ENCODE peak calls at places on chromosomes 1 and 21, in nine cellular contexts. One of them, this sample, is unnamed.

GRCh38 chr21:38039369-38039768 is 123.1 kb upstream of the KCNJ6 start:
- DNase-seq in lung: no peak
- DNase-seq in GM20000: no peak
- DNase-seq in endodermal cell: no peak
- DNase-seq in lower leg skin: no peak
- DNase-seq in PC-9: no peak
- DNase-seq in pancreas: no peak
- DNase-seq in activated B cell treated with CpG ODN at 0.5 μM for 24 hours: no peak
- DNase-seq in heart right ventricle: no peak
- DNase-seq in this sample: no peak

GRCh38 chr1:168321945-168322344 is 41.3 kb downstream of the TBX19 start:
- DNase-seq in lung: no peak
- DNase-seq in GM20000: peak; percentile 34
- DNase-seq in endodermal cell: no peak
- DNase-seq in lower leg skin: no peak
- DNase-seq in PC-9: peak; percentile 58
- DNase-seq in pancreas: no peak
- DNase-seq in activated B cell treated with CpG ODN at 0.5 μM for 24 hours: no peak
- DNase-seq in heart right ventricle: no peak
- DNase-seq in this sample: no peak

GRCh38 chr21:26437326-26438009 is 135.6 kb downstream of the CYYR1 start:
- DNase-seq in lung: no peak
- DNase-seq in GM20000: no peak
- DNase-seq in endodermal cell: no peak
- DNase-seq in lower leg skin: no peak
- DNase-seq in PC-9: no peak
- DNase-seq in pancreas: no peak
- DNase-seq in activated B cell treated with CpG ODN at 0.5 μM for 24 hours: no peak
- DNase-seq in heart right ventricle: no peak
- DNase-seq in this sample: no peak

GRCh38 chr21:42159560-42160110 is 59.3 kb upstream of the ABCG1 start:
- DNase-seq in lung: no peak
- DNase-seq in GM20000: no peak
- DNase-seq in endodermal cell: peak; percentile 31
- DNase-seq in lower leg skin: no peak
- DNase-seq in PC-9: no peak
- DNase-seq in pancreas: no peak
- DNase-seq in activated B cell treated with CpG ODN at 0.5 μM for 24 hours: no peak
- DNase-seq in heart right ventricle: no peak
- DNase-seq in this sample: peak; percentile 65

GRCh38 chr1:101136739-101137138 is 100.1 kb upstream of the S1PR1 start:
- DNase-seq in lung: no peak
- DNase-seq in GM20000: no peak
- DNase-seq in endodermal cell: no peak
- DNase-seq in lower leg skin: no peak
- DNase-seq in PC-9: no peak
- DNase-seq in pancreas: no peak
- DNase-seq in activated B cell treated with CpG ODN at 0.5 μM for 24 hours: no peak
- DNase-seq in heart right ventricle: no peak
- DNase-seq in this sample: no peak

GRCh38 chr1:24934300-24935195 is 4.5 kb upstream of the RUNX3 start:
- DNase-seq in lung: no peak
- DNase-seq in GM20000: no peak
- DNase-seq in endodermal cell: no peak
- DNase-seq in lower leg skin: no peak
- DNase-seq in PC-9: no peak
- DNase-seq in pancreas: no peak
- DNase-seq in activated B cell treated with CpG ODN at 0.5 μM for 24 hours: no peak
- DNase-seq in heart right ventricle: no peak
- DNase-seq in this sample: no peak

GRCh38 chr1:72670902-72671301 is 388.6 kb upstream of the NEGR1 start:
- DNase-seq in lung: no peak
- DNase-seq in GM20000: no peak
- DNase-seq in endodermal cell: no peak
- DNase-seq in lower leg skin: no peak
- DNase-seq in PC-9: no peak
- DNase-seq in pancreas: no peak
- DNase-seq in activated B cell treated with CpG ODN at 0.5 μM for 24 hours: no peak
- DNase-seq in heart right ventricle: no peak
- DNase-seq in this sample: no peak

GRCh38 chr1:16324456-16324890 is 27.8 kb downstream of the FBXO42 start:
- DNase-seq in lung: peak; percentile 44
- DNase-seq in GM20000: no peak
- DNase-seq in endodermal cell: no peak
- DNase-seq in lower leg skin: no peak
- DNase-seq in PC-9: peak; percentile 55
- DNase-seq in pancreas: no peak
- DNase-seq in activated B cell treated with CpG ODN at 0.5 μM for 24 hours: no peak
- DNase-seq in heart right ventricle: no peak
- DNase-seq in this sample: no peak

GRCh38 chr21:41616063-41616591 is 108.2 kb upstream of the TMPRSS2 start:
- DNase-seq in lung: no peak
- DNase-seq in GM20000: no peak
- DNase-seq in endodermal cell: no peak
- DNase-seq in lower leg skin: no peak
- DNase-seq in PC-9: no peak
- DNase-seq in pancreas: no peak
- DNase-seq in activated B cell treated with CpG ODN at 0.5 μM for 24 hours: no peak
- DNase-seq in heart right ventricle: no peak
- DNase-seq in this sample: no peak

GRCh38 chr1:7389201-7389785 is 381.8 kb upstream of the VAMP3 start:
- DNase-seq in lung: no peak
- DNase-seq in GM20000: no peak
- DNase-seq in endodermal cell: peak; percentile 51
- DNase-seq in lower leg skin: peak; percentile 12
- DNase-seq in PC-9: no peak
- DNase-seq in pancreas: no peak
- DNase-seq in activated B cell treated with CpG ODN at 0.5 μM for 24 hours: no peak
- DNase-seq in heart right ventricle: no peak
- DNase-seq in this sample: peak; percentile 59

GRCh38 chr1:8438449-8438848 is 120.5 kb downstream of the SLC45A1 start:
- DNase-seq in lung: no peak
- DNase-seq in GM20000: no peak
- DNase-seq in endodermal cell: no peak
- DNase-seq in lower leg skin: no peak
- DNase-seq in PC-9: no peak
- DNase-seq in pancreas: no peak
- DNase-seq in activated B cell treated with CpG ODN at 0.5 μM for 24 hours: no peak
- DNase-seq in heart right ventricle: no peak
- DNase-seq in this sample: no peak

GRCh38 chr1:8435569-8436071 is 117.7 kb downstream of the SLC45A1 start:
- DNase-seq in lung: no peak
- DNase-seq in GM20000: no peak
- DNase-seq in endodermal cell: no peak
- DNase-seq in lower leg skin: no peak
- DNase-seq in PC-9: no peak
- DNase-seq in pancreas: no peak
- DNase-seq in activated B cell treated with CpG ODN at 0.5 μM for 24 hours: no peak
- DNase-seq in heart right ventricle: no peak
- DNase-seq in this sample: no peak

GRCh38 chr1:8437286-8437685 is 119.4 kb downstream of the SLC45A1 start:
- DNase-seq in lung: no peak
- DNase-seq in GM20000: no peak
- DNase-seq in endodermal cell: no peak
- DNase-seq in lower leg skin: no peak
- DNase-seq in PC-9: no peak
- DNase-seq in pancreas: no peak
- DNase-seq in activated B cell treated with CpG ODN at 0.5 μM for 24 hours: no peak
- DNase-seq in heart right ventricle: no peak
- DNase-seq in this sample: no peak

GRCh38 chr1:8441466-8441865 is 123.6 kb downstream of the SLC45A1 start:
- DNase-seq in lung: no peak
- DNase-seq in GM20000: no peak
- DNase-seq in endodermal cell: no peak
- DNase-seq in lower leg skin: no peak
- DNase-seq in PC-9: no peak
- DNase-seq in pancreas: no peak
- DNase-seq in activated B cell treated with CpG ODN at 0.5 μM for 24 hours: no peak
- DNase-seq in heart right ventricle: no peak
- DNase-seq in this sample: no peak

GRCh38 chr1:8439015-8439702 is 121.2 kb downstream of the SLC45A1 start:
- DNase-seq in lung: peak; percentile 75
- DNase-seq in GM20000: peak; percentile 73
- DNase-seq in endodermal cell: peak; percentile 88
- DNase-seq in lower leg skin: peak; percentile 73
- DNase-seq in PC-9: no peak
- DNase-seq in pancreas: peak; percentile 65
- DNase-seq in activated B cell treated with CpG ODN at 0.5 μM for 24 hours: peak; percentile 49
- DNase-seq in heart right ventricle: peak; percentile 77
- DNase-seq in this sample: no peak
- TF ChIP-seq CTCF in lung: no peak
- TF ChIP-seq CTCF in GM20000: no peak
- TF ChIP-seq CTCF in endodermal cell: peak; percentile 77
- TF ChIP-seq CTCF in lower leg skin: no peak
- TF ChIP-seq CTCF in PC-9: no peak
- TF ChIP-seq CTCF in pancreas: no peak
- TF ChIP-seq CTCF in activated B cell treated with CpG ODN at 0.5 μM for 24 hours: no peak
- TF ChIP-seq CTCF in heart right ventricle: no peak
- TF ChIP-seq CTCF in this sample: peak; percentile 60

GRCh38 chr1:99629164-99629563 is 16.7 kb upstream of the PALMD start:
- DNase-seq in lung: no peak
- DNase-seq in GM20000: no peak
- DNase-seq in endodermal cell: no peak
- DNase-seq in lower leg skin: no peak
- DNase-seq in PC-9: no peak
- DNase-seq in pancreas: no peak
- DNase-seq in activated B cell treated with CpG ODN at 0.5 μM for 24 hours: no peak
- DNase-seq in heart right ventricle: no peak
- DNase-seq in this sample: no peak
- TF ChIP-seq CTCF in lung: no peak
- TF ChIP-seq CTCF in GM20000: no peak
- TF ChIP-seq CTCF in endodermal cell: no peak
- TF ChIP-seq CTCF in lower leg skin: no peak
- TF ChIP-seq CTCF in PC-9: no peak
- TF ChIP-seq CTCF in pancreas: no peak
- TF ChIP-seq CTCF in activated B cell treated with CpG ODN at 0.5 μM for 24 hours: no peak
- TF ChIP-seq CTCF in heart right ventricle: no peak
- TF ChIP-seq CTCF in this sample: no peak

DNA sequence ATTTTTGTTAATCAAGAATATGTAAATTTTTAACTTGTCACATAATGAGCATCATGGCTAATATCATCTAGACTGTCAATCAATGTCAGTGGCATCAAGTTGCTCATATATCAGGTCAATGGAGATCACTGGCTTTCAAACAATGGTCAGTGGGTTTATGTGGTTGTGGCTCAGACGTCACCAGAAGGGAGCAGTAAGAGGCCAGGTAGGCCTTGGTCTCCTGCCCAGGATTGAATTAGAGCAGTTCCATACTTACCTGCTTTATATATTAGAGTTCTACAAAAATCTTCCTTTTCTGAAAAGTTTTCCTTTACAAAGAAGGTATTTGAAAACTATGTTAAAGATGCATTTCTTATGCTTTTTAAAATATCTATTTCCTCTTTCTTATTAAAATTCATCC is 206.3 kb upstream of the B3GALT2 start:
- DNase-seq in lung: no peak
- DNase-seq in GM20000: no peak
- DNase-seq in endodermal cell: no peak
- DNase-seq in lower leg skin: no peak
- DNase-seq in PC-9: no peak
- DNase-seq in pancreas: no peak
- DNase-seq in activated B cell treated with CpG ODN at 0.5 μM for 24 hours: no peak
- DNase-seq in heart right ventricle: no peak
- DNase-seq in this sample: no peak
- TF ChIP-seq CTCF in lung: no peak
- TF ChIP-seq CTCF in GM20000: no peak
- TF ChIP-seq CTCF in endodermal cell: peak; percentile 68
- TF ChIP-seq CTCF in lower leg skin: no peak
- TF ChIP-seq CTCF in PC-9: no peak
- TF ChIP-seq CTCF in pancreas: no peak
- TF ChIP-seq CTCF in activated B cell treated with CpG ODN at 0.5 μM for 24 hours: no peak
- TF ChIP-seq CTCF in heart right ventricle: no peak
- TF ChIP-seq CTCF in this sample: no peak

GRCh38 chr1:210195635-210196160 is 36.9 kb upstream of the SERTAD4 start:
- DNase-seq in lung: no peak
- DNase-seq in GM20000: no peak
- DNase-seq in endodermal cell: no peak
- DNase-seq in lower leg skin: no peak
- DNase-seq in PC-9: no peak
- DNase-seq in pancreas: no peak
- DNase-seq in activated B cell treated with CpG ODN at 0.5 μM for 24 hours: no peak
- DNase-seq in heart right ventricle: no peak
- DNase-seq in this sample: no peak

GRCh38 chr1:210201671-210202070 is 30.9 kb upstream of the SERTAD4 start:
- DNase-seq in lung: no peak
- DNase-seq in GM20000: no peak
- DNase-seq in endodermal cell: no peak
- DNase-seq in lower leg skin: no peak
- DNase-seq in PC-9: no peak
- DNase-seq in pancreas: no peak
- DNase-seq in activated B cell treated with CpG ODN at 0.5 μM for 24 hours: no peak
- DNase-seq in heart right ventricle: no peak
- DNase-seq in this sample: no peak

GRCh38 chr1:210198840-210199239 is 33.8 kb upstream of the SERTAD4 start:
- DNase-seq in lung: no peak
- DNase-seq in GM20000: no peak
- DNase-seq in endodermal cell: no peak
- DNase-seq in lower leg skin: no peak
- DNase-seq in PC-9: no peak
- DNase-seq in pancreas: no peak
- DNase-seq in activated B cell treated with CpG ODN at 0.5 μM for 24 hours: no peak
- DNase-seq in heart right ventricle: no peak
- DNase-seq in this sample: no peak

DNA sequence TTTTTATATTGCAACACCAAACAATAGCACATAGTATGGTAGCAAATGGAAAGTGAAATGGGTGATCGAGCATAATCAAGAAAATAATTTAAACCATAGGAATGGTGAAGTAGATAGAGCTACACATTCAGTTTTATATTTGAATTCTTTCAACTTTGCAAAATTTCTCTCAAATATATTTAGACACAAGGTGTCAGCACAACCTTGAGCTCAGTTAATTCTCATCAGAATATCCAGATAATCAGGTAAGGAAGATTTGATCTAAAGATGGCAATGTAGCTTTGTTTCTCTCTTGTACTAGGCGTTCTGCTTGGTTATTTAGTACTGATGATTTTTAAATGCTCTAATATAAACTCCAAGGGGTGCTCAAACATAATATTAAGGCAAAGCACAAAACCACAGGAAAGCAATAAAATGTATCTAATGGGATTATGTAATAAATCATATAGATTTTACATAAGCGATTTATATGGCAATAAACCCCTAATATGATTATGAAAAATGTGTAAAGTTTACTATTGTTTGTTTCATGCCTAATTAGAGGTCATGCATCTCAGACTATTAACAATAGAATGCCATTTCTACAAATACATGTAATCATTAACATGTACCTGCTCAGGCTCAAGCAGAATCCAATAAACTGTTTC is 32.4 kb upstream of the SERTAD4 start:
- DNase-seq in lung: no peak
- DNase-seq in GM20000: no peak
- DNase-seq in endodermal cell: no peak
- DNase-seq in lower leg skin: no peak
- DNase-seq in PC-9: no peak
- DNase-seq in pancreas: no peak
- DNase-seq in activated B cell treated with CpG ODN at 0.5 μM for 24 hours: no peak
- DNase-seq in heart right ventricle: no peak
- DNase-seq in this sample: no peak
- TF ChIP-seq CTCF in lung: no peak
- TF ChIP-seq CTCF in GM20000: no peak
- TF ChIP-seq CTCF in endodermal cell: no peak
- TF ChIP-seq CTCF in lower leg skin: no peak
- TF ChIP-seq CTCF in PC-9: peak; percentile 21
- TF ChIP-seq CTCF in pancreas: no peak
- TF ChIP-seq CTCF in activated B cell treated with CpG ODN at 0.5 μM for 24 hours: no peak
- TF ChIP-seq CTCF in heart right ventricle: peak; percentile 23
- TF ChIP-seq CTCF in this sample: no peak

This sample was measured in type B pancreatic cell.